ENCODE peak calls at places on chromosomes 13 and 19, in nine cellular contexts. N, K, O, E, J, F, M, V and T are unnamed samples.

GRCh38 chr19:38634757-38635482 is 12.5 kb upstream of the ACTN4 start:
- DNase-seq in O (peak; percentile 74), K (peak; percentile 54), E (peak; percentile 30), F (peak; percentile 32), V (peak; percentile 79), J (peak; percentile 52), N (peak; percentile 83), M (peak; percentile 76), T (peak; percentile 62)

GRCh38 chr19:14525729-14526128 is 3.7 kb upstream of the TECR start:
- DNase-seq in N (no peak), E (no peak), J (no peak), V (no peak), O (no peak), F (no peak), K (no peak), M (no peak), T (no peak)

GRCh38 chr19:50820549-50821247 is 2.9 kb downstream of the KLK1 start:
- DNase-seq in O (no peak), M (peak; percentile 71), K (no peak), J (no peak), V (no peak), N (no peak), F (peak; percentile 21), E (no peak), T (no peak)

GRCh38 chr13:107730835-107731234 is 484.5 kb downstream of the LIG4 start:
- DNase-seq in N (no peak), M (no peak), J (no peak), K (peak; percentile 67), F (no peak), O (no peak), V (no peak), E (peak; percentile 66), T (no peak)

GRCh38 chr19:20482721-20483120 is 82.9 kb downstream of the ZNF737 start:
- DNase-seq in J (no peak), O (peak; percentile 51), N (peak; percentile 42), K (no peak), M (peak; percentile 8), F (no peak), V (no peak), E (no peak), T (no peak)

GRCh38 chr19:39099341-39099740 is 15.2 kb downstream of the ACP7 start:
- DNase-seq in V (no peak), F (no peak), J (no peak), E (no peak), K (no peak), M (no peak), N (no peak), O (no peak), T (no peak)

GRCh38 chr13:72864142-72865035 is 82.5 kb downstream of the PIBF1 start:
- DNase-seq in M (peak; percentile 10), F (peak; percentile 21), N (no peak), O (no peak), K (peak; percentile 69), V (no peak), E (peak; percentile 62), J (no peak), T (no peak)

GRCh38 chr13:95636853-95637252 is 7.7 kb downstream of the DZIP1 start:
- DNase-seq in N (no peak), M (no peak), J (no peak), V (no peak), E (no peak), F (no peak), O (no peak), K (no peak), T (no peak)

GRCh38 chr19:35938282-35939224 is 2.4 kb downstream of the LRFN3 start:
- DNase-seq in M (no peak), J (no peak), V (no peak), E (no peak), K (no peak), O (no peak), F (no peak), N (no peak), T (no peak)

GRCh38 chr19:35939307-35940077 is 3.3 kb downstream of the LRFN3 start:
- DNase-seq in N (no peak), F (no peak), J (no peak), E (no peak), M (no peak), V (no peak), K (no peak), O (no peak), T (no peak)

GRCh38 chr19:35937345-35938281 is 1.4 kb downstream of the LRFN3 start:
- DNase-seq in K (no peak), N (no peak), M (no peak), F (no peak), E (no peak), J (no peak), V (no peak), O (peak; percentile 20), T (no peak)

GRCh38 chr19:35935911-35936737 is at the start of gene LRFN3:
- DNase-seq in F (no peak), K (peak; percentile 66), N (peak; percentile 81), J (peak; percentile 10), E (peak; percentile 72), M (peak; percentile 91), O (peak; percentile 83), V (peak; percentile 79), T (peak; percentile 19)

GRCh38 chr19:35936738-35937268 is 629 bp downstream of the LRFN3 start:
- DNase-seq in M (no peak), K (no peak), E (no peak), N (no peak), J (no peak), O (no peak), F (no peak), V (no peak), T (no peak)
- H3K27me3 ChIP-seq in M (no peaks in the 10 kb centered on the region), K (no peaks in the 10 kb centered on the region), E (no peaks in the 10 kb centered on the region), N (no peaks in the 10 kb centered on the region), J (no peaks in the 10 kb centered on the region), O (no peaks in the 10 kb centered on the region), F (no peaks in the 10 kb centered on the region), V (no peaks in the 10 kb centered on the region), T (no peaks in the 10 kb centered on the region)

GRCh38 chr13:109651854-109652253 is 134.5 kb downstream of the IRS2 start:
- DNase-seq in F (no peak), O (no peak), V (no peak), E (no peak), M (no peak), K (no peak), N (no peak), J (no peak), T (no peak)

GRCh38 chr13:109655206-109655600 is 131.2 kb downstream of the IRS2 start:
- DNase-seq in J (no peak), M (no peak), O (no peak), E (no peak), F (no peak), N (no peak), K (no peak), V (no peak), T (no peak)

GRCh38 chr13:109649713-109650112 is 136.7 kb downstream of the IRS2 start:
- DNase-seq in V (no peak), J (no peak), K (no peak), N (no peak), M (no peak), E (no peak), F (no peak), O (no peak), T (no peak)

GRCh38 chr13:109654341-109655205 is 131.8 kb downstream of the IRS2 start:
- DNase-seq in V (no peak), O (no peak), M (no peak), F (no peak), J (no peak), E (no peak), N (no peak), K (no peak), T (no peak)

DNA sequence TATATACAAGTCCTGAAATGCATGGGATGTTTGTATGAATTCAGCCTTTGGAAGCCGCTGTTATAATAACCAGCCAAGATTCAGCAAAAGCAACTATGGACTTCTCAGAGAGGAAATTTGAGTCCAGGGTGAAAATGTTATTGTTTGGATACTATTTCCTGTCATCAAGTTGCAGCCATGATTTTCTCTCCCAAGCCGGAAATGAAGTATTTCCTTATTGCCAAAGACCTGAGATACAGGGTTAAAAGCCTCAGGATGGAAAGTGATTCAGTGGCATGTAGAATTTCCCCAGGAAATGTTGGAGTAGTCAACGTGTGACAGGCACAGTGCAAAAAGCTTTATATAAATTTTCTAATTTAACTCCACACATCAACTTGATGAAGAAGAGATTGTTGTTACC is 133.8 kb downstream of the IRS2 start:
- DNase-seq in M (no peak), O (no peak), F (no peak), V (no peak), N (no peak), E (no peak), K (peak; percentile 16), J (no peak), T (no peak)
- H3K4me1 ChIP-seq in M (no peaks in the 10 kb centered on the region), O (no peaks in the 10 kb centered on the region), F (no peaks in the 10 kb centered on the region), V (no peaks in the 10 kb centered on the region), N (peaks cover 12% of the 10 kb centered on the region), E (no peaks in the 10 kb centered on the region), K (no peaks in the 10 kb centered on the region), J (no peaks in the 10 kb centered on the region), T (no peaks in the 10 kb centered on the region)

GRCh38 chr13:75220238-75220542 is 261.8 kb downstream of the TBC1D4 start:
- DNase-seq in O (no peak), J (no peak), E (no peak), K (no peak), F (no peak), V (no peak), M (no peak), N (no peak), T (no peak)
- H3K27me3 ChIP-seq in O (no peaks in the 10 kb centered on the region), J (no peaks in the 10 kb centered on the region), E (no peaks in the 10 kb centered on the region), K (peaks cover 16% of the 10 kb centered on the region), F (no peaks in the 10 kb centered on the region), V (no peaks in the 10 kb centered on the region), M (no peaks in the 10 kb centered on the region), N (peaks cover 18% of the 10 kb centered on the region), T (no peaks in the 10 kb centered on the region)

GRCh38 chr13:30338331-30338851 is 31.0 kb upstream of the KATNAL1 start:
- DNase-seq in E (peak; percentile 74), M (no peak), J (no peak), N (no peak), K (peak; percentile 23), V (no peak), F (no peak), O (no peak), T (no peak)

GRCh38 chr13:30340367-30341184 is 33.2 kb upstream of the KATNAL1 start:
- DNase-seq in E (peak; percentile 87), F (no peak), O (peak; percentile 57), N (no peak), J (no peak), M (peak; percentile 50), V (peak; percentile 90), K (peak; percentile 89), T (no peak)

GRCh38 chr13:30337061-30337601 is 29.8 kb upstream of the KATNAL1 start:
- DNase-seq in M (no peak), E (no peak), F (no peak), K (no peak), J (no peak), V (no peak), N (no peak), O (no peak), T (no peak)

GRCh38 chr13:30339721-30340366 is 32.5 kb upstream of the KATNAL1 start:
- DNase-seq in M (no peak), E (peak; percentile 38), N (no peak), O (no peak), V (no peak), F (no peak), J (no peak), K (no peak), T (no peak)

DNA sequence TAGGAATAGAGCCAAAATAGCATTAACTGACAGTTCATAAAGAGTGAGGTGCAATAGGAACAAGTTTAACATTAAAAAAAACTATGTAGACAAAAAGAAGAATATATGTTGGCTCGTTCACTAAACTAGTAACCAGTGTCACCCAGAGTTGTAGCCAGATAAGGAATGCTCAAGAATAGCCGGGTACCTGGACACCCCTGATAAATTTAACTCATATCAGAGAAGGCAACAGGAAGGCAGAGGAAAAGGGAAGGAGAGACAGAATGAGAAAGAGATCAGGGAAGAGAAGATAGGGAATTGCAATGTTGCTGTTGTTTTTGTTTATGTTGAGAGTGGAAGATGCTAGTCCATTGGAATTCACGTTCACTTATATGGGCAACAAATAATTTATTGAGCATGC is 31.6 kb upstream of the KATNAL1 start:
- DNase-seq in F (no peak), O (no peak), M (no peak), K (no peak), E (no peak), N (no peak), J (no peak), V (no peak), T (no peak)
- H3K4me1 ChIP-seq in F (no peaks in the 10 kb centered on the region), O (peaks cover 2% of the 10 kb centered on the region), M (peaks cover 19% of the 10 kb centered on the region), K (peaks cover 30% of the 10 kb centered on the region), E (peaks cover 22% of the 10 kb centered on the region), N (peaks cover 20% of the 10 kb centered on the region), J (no peaks in the 10 kb centered on the region), V (no peaks in the 10 kb centered on the region), T (peaks cover 4% of the 10 kb centered on the region)